ENCODE peak calls at places on chromosomes 13 and 19, in six cellular contexts. M is GM06990, P is skeletal muscle cell, V is choroid plexus epithelial cell, Q is heart left ventricle, K is HFF-Myc. L is an unnamed sample.

GRCh38 chr13:50292082-50292481 is 276.8 kb downstream of the KCNRG start:
- DNase-seq in M (no peak), P (no peak), V (no peak), Q (no peak), K (no peak), L (no peak)

GRCh38 chr13:77919351-77920294 is 992 bp upstream of the EDNRB start:
- DNase-seq in M (no peak), P (no peak), V (peak; percentile 34), Q (peak; percentile 64), K (no peak), L (no peak)

GRCh38 chr13:75153834-75154233 is 328.1 kb downstream of the TBC1D4 start:
- DNase-seq in M (no peak), P (peak; percentile 56), V (peak; percentile 69), Q (no peak), K (no peak), L (no peak)

GRCh38 chr19:34306213-34306661 is 51.9 kb downstream of the GARRE1 start:
- DNase-seq in M (no peak), P (no peak), V (no peak), Q (no peak), K (no peak), L (no peak)

GRCh38 chr19:8423821-8424223 is 10.7 kb downstream of the MARCHF2 start:
- DNase-seq in M (no peak), P (peak; percentile 83), V (peak; percentile 98), Q (peak; percentile 93), K (peak; percentile 94), L (no peak)

GRCh38 chr19:31537136-31537535 is 187.9 kb upstream of the TSHZ3 start:
- DNase-seq in M (no peak), P (no peak), V (no peak), Q (no peak), K (no peak), L (no peak)

GRCh38 chr19:13366529-13367143 is 139.6 kb downstream of the CACNA1A start:
- DNase-seq in M (no peak), P (peak; percentile 1), V (peak; percentile 24), Q (no peak), K (peak; percentile 16), L (no peak)

GRCh38 chr13:113920173-113920572 is 53.7 kb downstream of the C13orf46 start:
- DNase-seq in M (no peak), P (no peak), V (no peak), Q (no peak), K (no peak), L (no peak)

GRCh38 chr13:75904012-75904411 is 267.9 kb downstream of the LMO7 start:
- DNase-seq in M (no peak), P (no peak), V (no peak), Q (no peak), K (no peak), L (no peak)

GRCh38 chr19:13098291-13099072 is 4.2 kb downstream of the LYL1 start:
- DNase-seq in M (no peak), P (no peak), V (peak; percentile 46), Q (peak; percentile 49), K (no peak), L (peak; percentile 54)

GRCh38 chr19:10120538-10121198 is 969 bp upstream of the EIF3G start:
- DNase-seq in M (no peak), P (peak; percentile 65), V (peak; percentile 70), Q (no peak), K (no peak), L (no peak)

GRCh38 chr13:53301449-53301848 is 272.8 kb downstream of the OLFM4 start:
- DNase-seq in M (no peak), P (no peak), V (no peak), Q (no peak), K (no peak), L (no peak)

GRCh38 chr13:74264333-74264732 is 130.1 kb upstream of the KLF12 start:
- DNase-seq in M (no peak), P (no peak), V (no peak), Q (no peak), K (no peak), L (no peak)

GRCh38 chr19:1079566-1080111 is 12.7 kb downstream of the ARHGAP45 start:
- DNase-seq in M (no peak), P (no peak), V (no peak), Q (no peak), K (no peak), L (no peak)

GRCh38 chr13:38538412-38538811 is 148.5 kb upstream of the FREM2 start:
- DNase-seq in M (no peak), P (no peak), V (no peak), Q (no peak), K (no peak), L (no peak)

DNA sequence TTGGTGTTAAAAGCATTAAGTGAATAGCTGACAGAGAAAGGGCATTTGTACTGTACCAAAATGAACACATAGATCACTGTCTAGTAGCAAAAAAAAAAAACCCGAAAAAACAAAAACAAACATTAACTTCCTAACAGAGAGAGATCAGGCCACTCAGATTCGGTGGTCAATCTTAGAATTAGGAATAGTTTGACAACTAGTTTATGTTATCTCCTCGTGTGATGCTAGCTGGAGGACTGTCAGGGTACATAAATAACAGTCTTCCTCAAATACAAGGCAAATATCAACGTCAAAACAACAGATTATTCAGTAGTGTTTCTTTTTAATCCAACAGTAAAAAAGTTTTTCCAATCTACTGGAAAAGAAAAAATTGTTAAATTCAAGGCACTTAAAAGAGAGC is 1.7 kb downstream of the ZMYM5 start:
- DNase-seq in M (no peak), P (no peak), V (no peak), Q (no peak), K (no peak), L (no peak)
- H3K4me3 ChIP-seq in M (peak overlapping the region; percentile 86), P (peak overlapping the region; percentile 88), V (peak overlapping the region; percentile 77), Q (peak overlapping the region; percentile 94), K (peak overlapping the region; percentile 78), L (peak overlapping the region; percentile 90)

GRCh38 chr19:3097442-3097871 is 3.3 kb downstream of the GNA11 start:
- DNase-seq in M (no peak), P (no peak), V (no peak), Q (no peak), K (no peak), L (no peak)

GRCh38 chr19:3096267-3096901 is 2.2 kb downstream of the GNA11 start:
- DNase-seq in M (peak; percentile 17), P (no peak), V (no peak), Q (no peak), K (no peak), L (no peak)

GRCh38 chr19:3094638-3095374 is 644 bp downstream of the GNA11 start:
- DNase-seq in M (peak; percentile 57), P (no peak), V (peak; percentile 39), Q (no peak), K (no peak), L (peak; percentile 47)

GRCh38 chr19:3096902-3097326 is 2.8 kb downstream of the GNA11 start:
- DNase-seq in M (no peak), P (no peak), V (no peak), Q (no peak), K (no peak), L (no peak)

DNA sequence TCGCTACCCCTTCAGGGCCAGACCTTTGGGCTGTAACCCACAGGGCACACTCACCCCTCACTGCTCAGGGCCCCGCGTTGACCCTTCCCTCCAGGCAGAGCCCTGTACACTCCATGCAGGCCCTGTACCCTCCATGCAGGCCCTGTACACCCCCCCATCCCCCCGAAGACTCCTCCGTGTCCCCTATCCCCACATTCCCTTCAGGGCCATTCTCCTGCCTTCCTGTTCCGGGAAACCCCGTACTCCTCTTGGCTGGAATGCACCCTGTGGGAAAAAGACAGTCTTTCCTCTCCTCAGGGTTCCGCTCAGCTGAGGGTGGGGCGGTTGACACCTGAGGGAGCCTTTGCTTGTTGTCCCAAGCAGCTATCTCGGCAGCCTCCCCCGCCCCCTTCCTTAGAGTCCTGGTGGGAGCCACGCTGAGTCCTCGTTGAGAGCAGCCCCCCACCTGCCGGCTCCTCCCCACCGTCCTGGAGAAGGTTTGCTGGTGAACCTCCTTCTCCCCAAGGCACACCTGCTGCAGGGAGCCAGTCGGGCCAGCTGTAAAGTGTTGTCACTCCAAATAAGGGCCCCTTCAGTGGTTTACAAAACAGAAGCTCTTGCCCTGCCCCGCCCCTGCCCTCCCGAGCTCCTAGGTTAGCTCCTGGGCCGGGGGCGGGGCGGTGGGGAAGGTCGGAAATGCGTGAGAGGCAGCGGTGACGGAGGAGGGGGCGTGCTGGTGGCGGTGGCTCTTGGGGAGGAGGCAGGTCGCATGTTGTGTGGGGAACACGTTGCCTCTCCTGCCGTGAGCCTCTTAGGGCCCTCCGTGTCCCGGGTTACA is 1.4 kb downstream of the GNA11 start:
- DNase-seq in M (peak; percentile 52), P (no peak), V (no peak), Q (no peak), K (no peak), L (peak; percentile 51)
- H3K4me3 ChIP-seq in M (peak overlapping the region; percentile 67), P (peak overlapping the region; percentile 93), V (peak overlapping the region; percentile 92), Q (peak overlapping the region; percentile 86), K (peak overlapping the region; percentile 85), L (no peak overlapping the region)

GRCh38 chr13:46213242-46213641 is 1.5 kb downstream of the LRRC63 start:
- DNase-seq in M (no peak), P (no peak), V (no peak), Q (no peak), K (no peak), L (no peak)

GRCh38 chr13:46211116-46211515 is 612 bp upstream of the LRRC63 start:
- DNase-seq in M (no peak), P (no peak), V (no peak), Q (no peak), K (no peak), L (no peak)

GRCh38 chr13:46211521-46212351 is at the start of gene LRRC63:
- DNase-seq in M (peak; percentile 84), P (no peak), V (peak; percentile 13), Q (peak; percentile 76), K (no peak), L (peak; percentile 71)

GRCh38 chr13:46207828-46208227 is 3.9 kb upstream of the LRRC63 start:
- DNase-seq in M (no peak), P (no peak), V (no peak), Q (no peak), K (no peak), L (no peak)

DNA sequence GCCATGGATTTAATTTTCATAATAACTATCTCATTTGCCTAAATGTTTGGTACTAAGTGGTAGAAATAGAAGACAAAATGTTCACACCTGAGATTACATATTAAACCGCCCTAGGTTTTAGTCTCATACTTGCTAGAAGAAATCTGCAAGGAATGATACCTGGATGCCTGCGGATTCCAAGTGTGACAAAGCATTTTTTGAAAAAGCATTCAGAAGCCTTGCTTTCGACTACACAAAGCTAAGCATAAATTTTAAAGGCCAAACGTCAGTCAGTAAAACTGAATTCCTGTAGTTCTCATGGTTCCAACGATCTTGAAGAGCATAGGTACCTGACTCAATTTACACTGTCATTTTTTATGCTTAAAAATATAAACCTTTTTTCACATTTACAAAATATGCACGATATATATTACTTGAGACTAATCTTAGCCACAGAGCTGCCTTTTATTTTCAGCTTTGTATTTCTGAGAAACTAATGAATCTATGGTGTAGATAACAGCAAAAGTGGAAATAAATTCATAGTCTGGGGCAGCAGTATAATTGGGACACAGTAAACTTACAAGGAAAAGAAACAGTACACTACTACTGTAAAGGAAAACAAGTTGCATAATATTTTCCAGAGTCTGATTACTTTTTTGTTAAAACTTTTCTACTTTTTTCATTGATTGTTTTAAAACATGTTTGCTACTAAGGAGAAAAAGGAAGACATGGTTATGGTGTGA is 1.2 kb upstream of the LRRC63 start:
- DNase-seq in M (no peak), P (no peak), V (no peak), Q (no peak), K (no peak), L (no peak)
- H3K4me3 ChIP-seq in M (no peak overlapping the region), P (no peak overlapping the region), V (no peak overlapping the region), Q (peak overlapping the region; percentile 68), K (no peak overlapping the region), L (peak overlapping the region; percentile 88)

DNA sequence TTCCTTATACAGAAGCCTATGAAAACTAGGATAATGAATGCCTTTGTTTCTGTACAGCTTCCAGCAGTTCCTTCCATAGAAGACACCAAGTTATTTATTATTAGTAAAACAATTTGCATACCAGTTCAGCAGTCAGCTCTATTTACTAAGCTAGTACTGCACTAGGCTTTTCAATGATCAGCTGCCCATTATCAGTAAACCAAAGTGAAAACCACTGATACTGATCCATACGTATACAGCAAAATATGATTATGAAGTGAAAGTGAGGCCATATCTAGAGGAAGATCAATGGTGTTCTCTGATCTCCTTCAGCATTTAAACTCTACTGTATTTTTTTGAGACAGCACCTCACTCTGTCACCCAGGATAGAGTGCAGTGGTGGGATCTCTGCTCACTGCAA is 3.2 kb downstream of the TPT1 start:
- DNase-seq in M (no peak), P (no peak), V (no peak), Q (no peak), K (no peak), L (no peak)
- H3K4me3 ChIP-seq in M (no peak overlapping the region), P (no peak overlapping the region), V (peak overlapping the region; percentile 20), Q (peak overlapping the region; percentile 100), K (peak overlapping the region; percentile 89), L (peak overlapping the region; percentile 93)

L was measured in CD4-positive, CD25-positive, alpha-beta regulatory T cell.